ENCODE peak calls at places on chromosomes 13 and 19, in ten cellular contexts. N is SJSA1, V is skeletal muscle cell, S is small intestine, L is GM12865, E is esophagus muscularis mucosa, F is AG09309, O is lower leg skin, T is heart left ventricle, Y is spleen. H is an unnamed sample.

GRCh38 chr13:33340631-33341030 is 55.1 kb upstream of the STARD13 start:
- DNase-seq in N (no peak), V (no peak), S (no peak), L (no peak), E (no peak), F (peak), O (no peak), T (no peak), Y (no peak), H (no peak)

GRCh38 chr19:40771101-40771539 is 4.2 kb upstream of the MIA start:
- DNase-seq in N (no peak), V (no peak), S (peak), L (peak), E (no peak), F (no peak), O (no peak), T (no peak), Y (no peak), H (no peak)

GRCh38 chr13:24683370-24683769 is 3.2 kb downstream of the ATP12A start:
- DNase-seq in N (no peak), V (no peak), S (no peak), L (no peak), E (no peak), F (no peak), O (no peak), T (no peak), Y (no peak), H (no peak)

GRCh38 chr19:17576758-17577532 is 21.5 kb downstream of the COLGALT1 start:
- DNase-seq in N (no peak), V (no peak), S (peak), L (peak), E (no peak), F (no peak), O (peak), T (no peak), Y (no peak), H (no peak)

GRCh38 chr13:63901630-63902029 is 2486.0 kb upstream of the PCDH20 start:
- DNase-seq in N (no peak), V (no peak), S (no peak), L (no peak), E (no peak), F (no peak), O (no peak), T (no peak), Y (no peak), H (no peak)

GRCh38 chr13:26326562-26326961 is 72.6 kb downstream of the CDK8 start:
- DNase-seq in N (no peak), V (no peak), S (no peak), L (no peak), E (no peak), F (no peak), O (no peak), T (no peak), Y (no peak), H (no peak)

GRCh38 chr13:73704587-73704986 is 429.6 kb downstream of the KLF12 start:
- DNase-seq in N (no peak), V (no peak), S (no peak), L (no peak), E (peak), F (no peak), O (no peak), T (no peak), Y (no peak), H (no peak)

GRCh38 chr19:44050740-44051653 is 839 bp upstream of the ZNF223 start:
- DNase-seq in N (no peak), V (no peak), S (peak), L (no peak), E (no peak), F (no peak), O (no peak), T (no peak), Y (no peak), H (no peak)

GRCh38 chr13:110244096-110244830 is 62.7 kb downstream of the COL4A1 start:
- DNase-seq in N (no peak), V (no peak), S (no peak), L (no peak), E (peak), F (peak), O (no peak), T (no peak), Y (no peak), H (no peak)

GRCh38 chr13:73000027-73000674 is 58.7 kb upstream of the KLF5 start:
- DNase-seq in N (no peak), V (no peak), S (peak), L (peak), E (no peak), F (no peak), O (no peak), T (no peak), Y (no peak), H (peak)

GRCh38 chr19:36489920-36490415 is 607 bp upstream of the ZNF566 start:
- DNase-seq in N (no peak), V (peak), S (peak), L (peak), E (no peak), F (peak), O (no peak), T (peak), Y (peak), H (no peak)

GRCh38 chr13:76636881-76637280 is 249.3 kb downstream of the KCTD12 start:
- DNase-seq in N (no peak), V (no peak), S (no peak), L (no peak), E (no peak), F (no peak), O (no peak), T (no peak), Y (no peak), H (no peak)

GRCh38 chr13:27839809-27840467 is 47.7 kb downstream of the GSX1 start:
- DNase-seq in N (no peak), V (no peak), S (peak), L (no peak), E (no peak), F (no peak), O (no peak), T (no peak), Y (no peak), H (no peak)

GRCh38 chr13:39956036-39956435 is 300.6 kb downstream of the COG6 start:
- DNase-seq in N (no peak), V (no peak), S (no peak), L (peak), E (no peak), F (no peak), O (no peak), T (no peak), Y (no peak), H (peak)

GRCh38 chr19:2650515-2650914 is 52.0 kb downstream of the GNG7 start:
- DNase-seq in N (no peak), V (no peak), S (no peak), L (no peak), E (no peak), F (no peak), O (no peak), T (peak), Y (peak), H (no peak)

GRCh38 chr19:10260141-10260584 is 8.1 kb downstream of the MRPL4 start:
- DNase-seq in N (no peak), V (no peak), S (no peak), L (peak), E (no peak), F (no peak), O (no peak), T (no peak), Y (no peak), H (no peak)

GRCh38 chr13:111184685-111185401 is 69.7 kb downstream of the ARHGEF7 start:
- DNase-seq in N (no peak), V (no peak), S (peak), L (peak), E (no peak), F (no peak), O (no peak), T (peak), Y (peak), H (peak)

GRCh38 chr19:12237143-12237839 is 57.4 kb downstream of the ZNF44 start:
- DNase-seq in N (no peak), V (no peak), S (no peak), L (no peak), E (no peak), F (no peak), O (no peak), T (no peak), Y (no peak), H (no peak)

GRCh38 chr19:9865732-9866627 is 30.9 kb downstream of the PIN1 start:
- DNase-seq in N (no peak), V (no peak), S (peak), L (peak), E (no peak), F (no peak), O (no peak), T (no peak), Y (no peak), H (no peak)

GRCh38 chr19:43353606-43354304 is at the start of gene CD177:
- DNase-seq in N (no peak), V (no peak), S (no peak), L (no peak), E (no peak), F (no peak), O (no peak), T (no peak), Y (no peak), H (no peak)

GRCh38 chr19:17703823-17704463 is 15.3 kb upstream of the MAP1S start:
- DNase-seq in N (no peak), V (no peak), S (peak), L (peak), E (no peak), F (no peak), O (no peak), T (no peak), Y (peak), H (no peak)

GRCh38 chr19:15463865-15464371 is 426 bp downstream of the RASAL3 start:
- DNase-seq in N (no peak), V (no peak), S (peak), L (peak), E (no peak), F (no peak), O (no peak), T (no peak), Y (peak), H (peak)

GRCh38 chr19:4278460-4278901 is 585 bp upstream of the SHD start:
- DNase-seq in N (no peak), V (peak), S (no peak), L (no peak), E (no peak), F (no peak), O (no peak), T (no peak), Y (no peak), H (no peak)

GRCh38 chr13:48221301-48222190 is 11.5 kb upstream of the ITM2B start:
- DNase-seq in N (peak), V (no peak), S (no peak), L (no peak), E (no peak), F (no peak), O (peak), T (peak), Y (no peak), H (no peak)

GRCh38 chr13:91036886-91037285 is 310.6 kb upstream of the MIR17HG start:
- DNase-seq in N (no peak), V (no peak), S (no peak), L (no peak), E (no peak), F (no peak), O (no peak), T (no peak), Y (no peak), H (no peak)

GRCh38 chr13:78398743-78399410 is 204.5 kb downstream of the POU4F1 start:
- DNase-seq in N (no peak), V (no peak), S (no peak), L (peak), E (no peak), F (no peak), O (no peak), T (no peak), Y (no peak), H (peak)

GRCh38 chr13:111034811-111035210 is 80.3 kb upstream of the ARHGEF7 start:
- DNase-seq in N (peak), V (no peak), S (no peak), L (no peak), E (no peak), F (no peak), O (no peak), T (no peak), Y (no peak), H (no peak)

GRCh38 chr19:15367439-15367838 is 12.1 kb downstream of the AKAP8 start:
- DNase-seq in N (no peak), V (no peak), S (no peak), L (no peak), E (no peak), F (no peak), O (no peak), T (no peak), Y (no peak), H (no peak)

GRCh38 chr19:32581704-32582164 is 744 bp downstream of the PDCD5 start:
- DNase-seq in N (peak), V (no peak), S (peak), L (no peak), E (no peak), F (no peak), O (no peak), T (peak), Y (no peak), H (no peak)

GRCh38 chr13:101292711-101293110 is 123.6 kb downstream of the NALCN start:
- DNase-seq in N (no peak), V (no peak), S (no peak), L (no peak), E (no peak), F (no peak), O (no peak), T (no peak), Y (no peak), H (no peak)

GRCh38 chr13:78934336-78934735 is 275.4 kb upstream of the OBI1 start:
- DNase-seq in N (no peak), V (no peak), S (no peak), L (no peak), E (no peak), F (no peak), O (no peak), T (no peak), Y (no peak), H (no peak)

GRCh38 chr19:38932425-38933179 is 1.9 kb downstream of the MRPS12 start:
- DNase-seq in N (no peak), V (no peak), S (peak), L (peak), E (no peak), F (no peak), O (no peak), T (no peak), Y (no peak), H (no peak)

GRCh38 chr13:77872995-77873394 is 45.6 kb downstream of the EDNRB start:
- DNase-seq in N (no peak), V (peak), S (no peak), L (no peak), E (no peak), F (no peak), O (no peak), T (no peak), Y (no peak), H (no peak)

GRCh38 chr13:76856141-76856571 is 30.0 kb downstream of the KCTD12 start:
- DNase-seq in N (peak), V (peak), S (no peak), L (peak), E (no peak), F (peak), O (no peak), T (no peak), Y (no peak), H (no peak)

GRCh38 chr13:88979465-88980180 is 1308.5 kb downstream of the SLITRK5 start:
- DNase-seq in N (no peak), V (peak), S (no peak), L (peak), E (no peak), F (no peak), O (no peak), T (peak), Y (no peak), H (no peak)

DNA sequence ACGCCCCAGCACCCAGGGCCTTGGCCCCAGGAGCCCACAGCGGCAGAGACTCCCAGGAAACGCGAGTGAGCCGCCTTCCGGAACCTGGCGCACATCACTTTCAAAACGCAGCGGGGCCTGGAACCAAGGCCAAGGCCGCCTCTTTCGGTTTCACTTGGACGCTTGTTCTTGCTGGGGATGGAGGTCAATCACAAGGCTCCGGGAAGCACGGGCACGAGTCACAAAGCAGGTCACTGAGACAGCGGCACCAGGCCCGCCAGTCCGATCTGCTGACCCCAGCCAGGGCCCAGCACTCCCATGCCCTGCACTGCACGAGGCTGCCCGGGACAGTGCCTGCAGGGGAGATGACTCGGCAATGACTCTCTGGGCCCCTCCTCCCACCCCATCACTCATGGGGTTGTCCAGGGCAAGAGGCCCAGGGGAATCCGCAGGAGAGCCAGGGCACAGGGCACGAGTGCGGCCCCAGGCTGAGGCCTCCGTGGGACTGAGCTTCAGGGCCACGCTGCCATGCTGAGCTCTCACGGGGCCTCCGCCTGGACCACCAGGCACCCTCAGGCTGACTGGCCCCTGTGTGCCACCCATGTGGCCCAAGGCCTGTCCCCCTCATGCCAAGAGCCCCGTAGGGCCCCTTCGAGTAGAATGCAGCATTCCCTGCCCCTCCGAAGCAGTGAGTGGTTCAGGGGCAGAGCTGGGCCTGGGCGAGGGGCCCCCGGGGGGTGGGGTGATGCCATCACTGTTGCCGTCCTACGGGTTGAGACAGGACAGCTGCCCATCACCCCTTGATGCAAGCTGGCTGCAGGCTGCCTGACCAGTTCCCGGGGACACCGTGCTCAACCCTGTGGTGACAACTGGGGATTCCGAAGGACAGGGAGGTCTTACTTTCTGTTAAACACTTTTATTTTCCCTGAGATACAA is 4.9 kb downstream of the SBNO2 start:
- DNase-seq in N (peak), V (no peak), S (no peak), L (no peak), E (no peak), F (no peak), O (no peak), T (no peak), Y (peak), H (no peak)
- H3K4me3 ChIP-seq in N (no peak), V (no peak), S (no peak), L (no peak), E (peak), F (no peak), O (no peak), T (no peak), Y (peak), H (no peak)

DNA sequence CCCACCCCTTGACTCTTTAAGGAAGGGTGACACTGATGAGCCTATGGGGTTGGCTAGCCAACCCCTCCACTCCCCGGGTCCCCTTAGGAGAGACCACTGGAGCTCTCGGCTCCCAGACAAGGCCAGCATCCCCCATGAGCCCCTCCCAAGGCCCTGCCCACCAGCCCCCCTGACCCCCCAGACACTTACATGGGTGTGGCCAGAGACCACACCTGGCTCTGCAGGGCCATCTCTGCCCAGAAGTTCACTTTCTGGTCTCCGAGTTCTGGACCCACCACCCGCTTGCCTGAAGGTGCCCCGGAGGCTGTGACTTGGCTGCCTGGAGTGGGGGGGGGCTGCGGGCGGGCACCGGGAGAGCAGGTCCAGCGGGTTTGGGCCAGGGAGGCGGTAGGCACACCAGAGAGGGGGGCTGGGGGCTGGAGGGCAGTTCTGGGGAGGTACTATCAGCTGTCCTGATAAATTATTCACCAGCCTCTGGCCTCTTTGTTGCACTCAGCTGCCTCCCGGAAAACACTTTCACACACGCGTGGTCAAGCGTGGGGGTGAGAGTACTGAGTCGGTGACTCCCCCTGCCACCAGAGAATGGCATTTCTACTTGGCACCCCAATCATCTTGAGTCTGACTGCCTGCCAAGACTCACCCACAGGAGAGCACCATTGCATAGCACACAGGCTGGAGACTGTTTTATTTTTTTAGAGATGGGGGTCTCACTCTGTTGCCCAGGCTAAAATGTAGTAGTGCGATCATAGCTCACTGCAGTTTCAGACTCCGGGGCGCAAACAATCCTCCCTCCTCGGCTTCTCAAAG is at the start of gene PALM3:
- DNase-seq in N (no peak), V (no peak), S (peak), L (no peak), E (no peak), F (no peak), O (no peak), T (no peak), Y (no peak), H (no peak)
- H3K4me3 ChIP-seq in N (no peak), V (no peak), S (peak), L (no peak), E (no peak), F (no peak), O (no peak), T (no peak), Y (no peak), H (no peak)

GRCh38 chr13:50080158-50080855 is 65.1 kb downstream of the KCNRG start:
- DNase-seq in N (peak), V (no peak), S (peak), L (peak), E (no peak), F (no peak), O (no peak), T (no peak), Y (no peak), H (peak)

GRCh38 chr13:50080856-50081105 is 65.5 kb downstream of the KCNRG start:
- DNase-seq in N (no peak), V (no peak), S (peak), L (peak), E (no peak), F (no peak), O (no peak), T (no peak), Y (no peak), H (no peak)

GRCh38 chr13:50079278-50080157 is 64.3 kb downstream of the KCNRG start:
- DNase-seq in N (peak), V (no peak), S (peak), L (no peak), E (no peak), F (no peak), O (no peak), T (no peak), Y (no peak), H (no peak)

GRCh38 chr13:50081106-50081898 is 66.1 kb downstream of the KCNRG start:
- DNase-seq in N (peak), V (no peak), S (peak), L (peak), E (peak), F (no peak), O (peak), T (peak), Y (peak), H (peak)

GRCh38 chr13:50078512-50079277 is 63.5 kb downstream of the KCNRG start:
- DNase-seq in N (peak), V (no peak), S (no peak), L (no peak), E (no peak), F (no peak), O (no peak), T (no peak), Y (no peak), H (no peak)
- H3K4me3 ChIP-seq in N (peak), V (peak), S (no peak), L (peak), E (peak), F (peak), O (no peak), T (no peak), Y (no peak), H (peak)

DNA sequence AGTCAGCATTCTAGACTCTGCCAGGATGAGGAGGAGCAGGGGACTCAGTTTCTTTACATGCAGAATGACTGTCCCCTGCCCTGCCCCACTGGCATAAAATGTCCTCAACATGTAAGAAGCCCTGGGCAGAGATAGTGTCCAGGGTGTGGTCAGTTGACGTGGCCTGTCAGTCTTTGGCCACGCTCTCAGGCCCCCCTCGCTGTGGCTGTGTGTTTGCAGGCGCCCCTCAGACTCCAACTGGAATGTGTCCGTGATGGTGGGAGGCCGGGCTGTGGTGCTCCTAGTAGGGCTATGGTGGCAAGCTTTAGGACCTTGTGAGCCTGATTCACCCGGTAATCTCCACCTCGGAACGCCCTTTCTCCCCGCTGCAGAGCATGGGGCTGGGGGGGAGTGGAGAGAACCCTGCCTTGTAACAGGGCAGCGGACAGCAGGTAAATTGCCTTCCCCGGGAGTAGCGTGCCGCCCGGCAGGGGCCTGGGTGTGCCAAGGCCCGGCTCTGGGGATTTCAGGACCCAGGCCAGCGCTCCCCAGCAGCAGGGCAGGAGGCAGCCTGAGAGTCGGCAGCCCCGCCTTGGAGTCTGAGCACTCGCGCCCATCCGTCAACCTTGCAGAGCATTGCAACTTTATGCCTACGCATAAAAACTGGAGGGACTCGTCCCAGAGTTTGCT is 62.3 kb downstream of the CHST8 start:
- DNase-seq in N (no peak), V (no peak), S (no peak), L (peak), E (no peak), F (no peak), O (no peak), T (peak), Y (peak), H (no peak)
- H3K4me3 ChIP-seq in N (no peak), V (no peak), S (no peak), L (no peak), E (no peak), F (no peak), O (no peak), T (no peak), Y (no peak), H (no peak)

H was measured in GM06990.